ENCODE peak calls at places on chromosomes 7 and 10, in four cellular contexts. W is K562, G is endothelial cell of umbilical vein, X is GM12878. S is an unnamed sample.

GRCh38 chr7:158821173-158822021 is 7.9 kb downstream of the ESYT2 start:
- DNase-seq in W (peak), G (peak), X (no peak), S (peak)

GRCh38 chr10:133401981-133402725 is 8.2 kb downstream of the MTG1 start:
- DNase-seq in W (no peak), G (no peak), X (no peak), S (no peak)

GRCh38 chr10:114404171-114405010 is at the start of gene AFAP1L2:
- DNase-seq in W (no peak), G (no peak), X (no peak), S (no peak)

GRCh38 chr10:44183667-44184632 is 200.9 kb downstream of the CXCL12 start:
- DNase-seq in W (no peak), G (no peak), X (no peak), S (peak)

GRCh38 chr7:33334349-33334748 is 205.0 kb downstream of the BBS9 start:
- DNase-seq in W (no peak), G (peak), X (no peak), S (peak)

GRCh38 chr10:70777063-70777875 is 7.9 kb downstream of the TBATA start:
- DNase-seq in W (no peak), G (no peak), X (no peak), S (no peak)

GRCh38 chr10:22427890-22428571 is 82.7 kb downstream of the SPAG6 start:
- DNase-seq in W (peak), G (peak), X (no peak), S (peak)

GRCh38 chr10:6514844-6515780 is 65.0 kb downstream of the PRKCQ start:
- DNase-seq in W (peak), G (no peak), X (no peak), S (no peak)

GRCh38 chr7:7566651-7567611 is at the start of gene MIOS:
- DNase-seq in W (peak), G (peak), X (no peak), S (peak)

GRCh38 chr10:93452143-93452542 is 30.0 kb downstream of the MYOF start:
- DNase-seq in W (no peak), G (no peak), X (no peak), S (no peak)

GRCh38 chr10:97724341-97724941 is 10.9 kb downstream of the MARVELD1 start:
- DNase-seq in W (no peak), G (no peak), X (no peak), S (peak)

GRCh38 chr7:99224263-99224947 is 16.5 kb upstream of the KPNA7 start:
- DNase-seq in W (peak), G (no peak), X (peak), S (peak)

GRCh38 chr10:80579370-80579769 is 41.7 kb downstream of the SH2D4B start:
- DNase-seq in W (no peak), G (no peak), X (no peak), S (no peak)

GRCh38 chr10:112985701-112986510 is 35.9 kb downstream of the TCF7L2 start:
- DNase-seq in W (no peak), G (no peak), X (peak), S (peak)

GRCh38 chr7:67724435-67724834 is 727.8 kb downstream of the TYW1 start:
- DNase-seq in W (no peak), G (no peak), X (no peak), S (no peak)

GRCh38 chr7:67725437-67725836 is 728.8 kb downstream of the TYW1 start:
- DNase-seq in W (no peak), G (no peak), X (no peak), S (no peak)

GRCh38 chr7:67723591-67723990 is 727.0 kb downstream of the TYW1 start:
- DNase-seq in W (no peak), G (no peak), X (no peak), S (no peak)

GRCh38 chr7:67729771-67730170 is 733.1 kb downstream of the TYW1 start:
- DNase-seq in W (no peak), G (no peak), X (no peak), S (no peak)

GRCh38 chr7:67724955-67725354 is 728.3 kb downstream of the TYW1 start:
- DNase-seq in W (no peak), G (no peak), X (no peak), S (no peak)
- TF ChIP-seq FOS in W (no peak), G (no peak), X (no peak), S (no peak)

GRCh38 chr10:43078986-43079273 is 2.1 kb downstream of the RET start:
- DNase-seq in W (peak), G (no peak), X (no peak), S (no peak)
- TF ChIP-seq FOS in W (no peak), G (no peak), X (no peak), S (no peak)

GRCh38 chr7:133275441-133276105 is 22.7 kb downstream of the EXOC4 start:
- DNase-seq in W (no peak), G (no peak), X (no peak), S (no peak)

GRCh38 chr7:133274265-133274664 is 21.4 kb downstream of the EXOC4 start:
- DNase-seq in W (no peak), G (no peak), X (no peak), S (no peak)

GRCh38 chr7:133273221-133273620 is 20.3 kb downstream of the EXOC4 start:
- DNase-seq in W (no peak), G (no peak), X (no peak), S (no peak)

GRCh38 chr7:133275008-133275407 is 22.1 kb downstream of the EXOC4 start:
- DNase-seq in W (no peak), G (no peak), X (no peak), S (no peak)
- TF ChIP-seq FOS in W (no peak), G (no peak), X (no peak), S (no peak)

GRCh38 chr7:113100091-113100723 is 13.6 kb upstream of the GPR85 start:
- DNase-seq in W (peak), G (no peak), X (no peak), S (peak)
- TF ChIP-seq FOS in W (no peak), G (no peak), X (no peak), S (no peak)

GRCh38 chr10:14686356-14686755 is 88.3 kb downstream of the FAM107B start:
- DNase-seq in W (no peak), G (no peak), X (no peak), S (no peak)
- TF ChIP-seq FOS in W (no peak), G (no peak), X (no peak), S (no peak)

DNA sequence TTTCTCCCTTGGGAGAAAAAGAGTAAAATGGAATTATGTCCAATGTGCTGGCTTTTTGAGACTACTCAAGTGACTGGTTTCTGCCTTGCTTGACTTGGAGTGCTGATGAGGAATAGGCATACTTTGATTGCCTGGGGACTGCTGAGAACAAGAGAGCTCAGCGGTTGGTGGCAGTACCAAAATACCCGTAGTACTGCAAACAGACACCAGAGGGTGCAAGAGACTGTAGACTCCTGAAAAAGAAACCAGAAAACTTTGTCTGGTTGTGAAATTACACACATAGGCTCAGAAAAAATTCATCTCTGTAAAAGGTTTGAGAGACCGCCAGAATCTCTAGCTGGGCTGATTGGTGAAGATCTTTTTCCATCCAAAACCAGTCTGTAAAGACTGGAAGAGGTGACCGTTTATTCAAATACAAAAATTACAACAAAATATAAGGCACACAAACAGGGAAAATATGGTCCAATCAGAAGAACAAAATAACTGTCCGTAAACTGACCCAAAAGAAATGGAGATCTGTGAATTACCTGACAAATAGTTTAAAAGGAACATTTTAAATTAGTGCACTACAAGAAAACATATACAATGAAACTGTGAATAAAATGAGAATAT is 18.5 kb downstream of the BICC1 start:
- DNase-seq in W (peak), G (peak), X (peak), S (peak)
- TF ChIP-seq FOS in W (no peak), G (no peak), X (no peak), S (no peak)

GRCh38 chr7:2757904-2758672 is 70.1 kb downstream of the AMZ1 start:
- DNase-seq in W (peak), G (peak), X (peak), S (peak)
- TF ChIP-seq FOS in W (peak), G (peak), X (no peak), S (peak)

GRCh38 chr10:84452006-84452405 is 123.6 kb downstream of the CCSER2 start:
- DNase-seq in W (no peak), G (no peak), X (no peak), S (peak)
- TF ChIP-seq FOS in W (no peak), G (no peak), X (no peak), S (no peak)